ENCODE peak calls at places on chromosomes 4 and X, in five cellular contexts. V is brain microvascular endothelial cell, S is right lobe of liver, M is natural killer cell, E is H9. Z is an unnamed sample.

GRCh38 chr4:108868606-108869227 is 105.9 kb upstream of the ETNPPL start:
- DNase-seq in S (no peak), E (no peak), V (no peak), M (no peak), Z (no peak)

GRCh38 chrX:41759817-41760216 is 35.8 kb downstream of the GPR82 start:
- DNase-seq in M (no peak), V (peak), E (no peak), S (no peak), Z (no peak)

GRCh38 chrX:43827791-43828190 is 54.5 kb downstream of the MAOB start:
- DNase-seq in M (no peak), S (no peak), V (no peak), E (no peak), Z (no peak)

GRCh38 chr4:186760576-186760975 is 36.9 kb upstream of the FAT1 start:
- DNase-seq in V (peak), S (no peak), M (no peak), E (no peak), Z (no peak)

GRCh38 chrX:151973262-151973661 is 1.2 kb downstream of the GABRE start:
- DNase-seq in S (no peak), M (no peak), E (no peak), V (no peak), Z (no peak)

GRCh38 chr4:166594326-166594946 is 639.9 kb downstream of the SPOCK3 start:
- DNase-seq in E (peak), V (peak), S (no peak), M (no peak), Z (no peak)

GRCh38 chrX:122565952-122566351 is 618.1 kb upstream of the GRIA3 start:
- DNase-seq in S (no peak), M (no peak), V (peak), E (no peak), Z (no peak)

GRCh38 chr4:3451956-3452355 is 10.2 kb downstream of the HGFAC start:
- DNase-seq in V (peak), S (no peak), E (no peak), M (no peak), Z (no peak)

GRCh38 chr4:145825255-145825654 is 113.4 kb downstream of the ZNF827 start:
- DNase-seq in M (no peak), S (no peak), V (no peak), E (peak), Z (no peak)

GRCh38 chrX:110414679-110415439 is 56.2 kb downstream of the RTL9 start:
- DNase-seq in E (no peak), M (no peak), S (no peak), V (peak), Z (no peak)

GRCh38 chr4:5708829-5709680 is 696 bp upstream of the EVC2 start:
- DNase-seq in E (peak), V (no peak), M (no peak), S (no peak), Z (no peak)

GRCh38 chr4:110614981-110615365 is 7.9 kb downstream of the PITX2 start:
- DNase-seq in V (no peak), M (no peak), S (no peak), E (peak), Z (no peak)

GRCh38 chr4:155796031-155796430 is 37.2 kb downstream of the GUCY1B1 start:
- DNase-seq in E (peak), S (no peak), M (no peak), V (peak), Z (no peak)

GRCh38 chrX:29652484-29652883 is 562.9 kb upstream of the MAGEB2 start:
- DNase-seq in V (peak), E (no peak), M (no peak), S (no peak), Z (no peak)

GRCh38 chrX:102765217-102765616 is 44.7 kb downstream of the GPRASP3 start:
- DNase-seq in S (no peak), V (peak), M (no peak), E (no peak), Z (no peak)

GRCh38 chr4:166501941-166502382 is 628.9 kb downstream of the TLL1 start:
- DNase-seq in V (peak), M (no peak), E (peak), S (no peak), Z (no peak)

GRCh38 chrX:138711399-138712347 is at the start of gene FGF13:
- DNase-seq in S (peak), V (no peak), M (no peak), E (peak), Z (no peak)

GRCh38 chrX:132467029-132467428 is 21.8 kb downstream of the MBNL3 start:
- DNase-seq in S (no peak), V (no peak), M (no peak), E (no peak), Z (no peak)

GRCh38 chr4:92304636-92305035 is 870 bp downstream of the GRID2 start:
- DNase-seq in V (no peak), M (no peak), E (peak), S (no peak), Z (no peak)

GRCh38 chr4:2694691-2695090 is 61.4 kb downstream of the TNIP2 start:
- DNase-seq in S (no peak), V (peak), E (no peak), M (no peak), Z (no peak)

GRCh38 chr4:17284323-17285175 is 227.3 kb downstream of the QDPR start:
- DNase-seq in S (no peak), V (no peak), M (no peak), E (no peak), Z (no peak)

GRCh38 chr4:26140150-26140898 is 180.5 kb upstream of the RBPJ start:
- DNase-seq in M (no peak), S (no peak), V (peak), E (no peak), Z (no peak)

GRCh38 chr4:89803915-89804314 is 33.0 kb downstream of the SNCA start:
- DNase-seq in E (no peak), S (no peak), V (no peak), M (no peak), Z (no peak)

GRCh38 chr4:1364748-1365147 is 17.7 kb downstream of the UVSSA start:
- DNase-seq in E (no peak), S (no peak), V (no peak), M (no peak), Z (no peak)

GRCh38 chr4:156312261-156312847 is 358.7 kb upstream of the CTSO start:
- DNase-seq in E (no peak), M (no peak), S (no peak), V (peak), Z (no peak)

GRCh38 chrX:77731821-77732419 is 54.1 kb downstream of the ATRX start:
- DNase-seq in M (no peak), E (no peak), V (no peak), S (no peak), Z (no peak)

GRCh38 chr4:113292371-113293042 is 243.1 kb downstream of the ANK2 start:
- DNase-seq in M (no peak), E (peak), S (no peak), V (no peak), Z (no peak)

GRCh38 chrX:13647709-13648212 is 5.2 kb upstream of the TCEANC start:
- DNase-seq in V (peak), E (no peak), S (peak), M (peak), Z (no peak)

GRCh38 chrX:6095469-6095868 is 133.2 kb downstream of the NLGN4X start:
- DNase-seq in M (no peak), E (peak), V (no peak), S (no peak), Z (no peak)
- TF ChIP-seq CTCF in M (no peak), E (peak), V (peak), S (no peak), Z (no peak)

DNA sequence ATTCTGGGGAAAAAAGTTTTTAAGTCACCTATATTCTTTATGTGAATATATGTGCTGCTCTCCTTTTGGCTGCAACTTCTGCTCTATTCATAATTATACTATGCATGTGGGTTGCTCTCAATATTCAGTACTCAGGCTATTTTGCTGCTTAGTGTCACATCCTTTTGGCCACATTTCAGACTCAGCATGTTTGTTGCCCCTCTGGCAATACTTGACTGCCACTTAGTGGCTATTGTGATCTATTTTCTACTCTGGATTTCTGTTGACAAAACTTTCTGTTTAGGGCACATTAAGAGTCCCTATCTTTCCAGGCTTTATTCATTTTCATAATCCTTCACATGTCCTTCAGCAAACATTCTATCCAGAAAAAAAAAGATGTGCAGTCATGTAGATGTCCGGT is 15.8 kb upstream of the CT45A1 start:
- DNase-seq in V (no peak), E (no peak), S (no peak), M (no peak), Z (no peak)
- TF ChIP-seq CTCF in V (no peak), E (no peak), S (no peak), M (no peak), Z (no peak)

DNA sequence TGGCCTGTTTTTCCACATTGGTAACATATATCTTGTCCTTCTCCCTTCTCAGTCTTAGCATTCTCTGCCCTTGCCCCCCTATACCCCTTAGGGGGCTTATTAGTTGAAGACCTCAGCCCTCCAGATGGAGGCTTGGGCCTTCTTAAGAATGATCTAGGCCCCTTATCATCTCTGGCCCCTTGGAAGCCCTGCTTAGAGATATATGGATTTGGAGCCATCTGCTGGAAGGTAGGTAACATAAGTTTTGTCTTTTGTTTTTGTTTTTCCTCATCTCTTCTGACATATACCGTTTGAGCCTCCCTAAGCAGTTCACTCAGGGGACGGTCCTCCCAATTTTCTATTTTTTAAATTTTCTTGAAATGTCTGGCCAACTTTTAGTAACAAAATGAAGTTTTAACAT is 48.3 kb upstream of the NAP1L2 start:
- DNase-seq in M (no peak), E (no peak), S (no peak), V (no peak), Z (no peak)
- TF ChIP-seq CTCF in M (no peak), E (peak), S (peak), V (peak), Z (no peak)

DNA sequence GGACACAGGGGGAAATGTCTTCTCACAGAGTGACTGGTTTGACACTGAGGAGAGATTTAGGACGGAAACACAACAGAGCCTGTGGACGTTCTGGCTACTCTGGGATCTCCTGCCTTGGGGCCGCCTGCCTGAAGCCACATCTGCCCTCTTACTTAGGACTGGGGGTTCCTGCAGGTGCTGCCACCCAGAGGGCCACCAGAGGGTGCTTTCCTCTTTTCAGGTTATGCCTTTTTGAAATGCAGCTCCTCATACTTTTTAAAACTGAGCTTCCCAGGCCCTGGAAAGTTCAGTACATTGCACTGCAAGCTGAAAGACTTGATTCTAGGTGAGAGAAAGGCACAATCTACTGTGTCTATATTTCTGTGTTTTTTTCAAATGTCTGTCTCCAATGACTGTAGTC is 92.2 kb upstream of the PGRMC2 start:
- DNase-seq in V (peak), S (peak), E (peak), M (no peak), Z (no peak)
- TF ChIP-seq CTCF in V (peak), S (peak), E (peak), M (no peak), Z (no peak)

GRCh38 chrX:116198810-116199209 is 28.3 kb downstream of the AGTR2 start:
- DNase-seq in S (no peak), E (no peak), M (no peak), V (no peak), Z (no peak)
- TF ChIP-seq CTCF in S (peak), E (peak), M (no peak), V (peak), Z (no peak)

DNA sequence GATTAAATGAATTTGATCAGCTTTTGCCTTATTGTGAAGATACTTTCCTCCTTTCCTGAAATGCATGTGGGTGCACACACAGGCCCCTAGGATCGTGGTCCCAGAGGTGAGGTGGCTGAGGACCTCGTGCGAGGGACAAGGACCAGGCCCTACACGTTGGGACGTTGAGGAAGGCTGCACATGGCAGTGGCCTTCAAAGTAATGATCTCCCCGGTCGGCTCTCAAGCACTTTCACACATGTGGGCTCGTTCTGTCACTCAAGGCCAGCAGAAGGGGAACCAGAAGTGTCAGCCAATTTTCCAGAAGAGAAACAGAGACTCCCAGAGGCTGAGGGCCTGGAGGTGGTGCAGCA is 196.9 kb downstream of the AFAP1 start:
- DNase-seq in E (no peak), S (no peak), M (no peak), V (no peak), Z (no peak)
- TF ChIP-seq CTCF in E (no peak), S (no peak), M (no peak), V (no peak), Z (no peak)

GRCh38 chr4:10160280-10160856 is 43.8 kb upstream of the WDR1 start:
- DNase-seq in M (no peak), S (no peak), E (peak), V (peak), Z (no peak)
- TF ChIP-seq CTCF in M (no peak), S (peak), E (peak), V (peak), Z (no peak)

DNA sequence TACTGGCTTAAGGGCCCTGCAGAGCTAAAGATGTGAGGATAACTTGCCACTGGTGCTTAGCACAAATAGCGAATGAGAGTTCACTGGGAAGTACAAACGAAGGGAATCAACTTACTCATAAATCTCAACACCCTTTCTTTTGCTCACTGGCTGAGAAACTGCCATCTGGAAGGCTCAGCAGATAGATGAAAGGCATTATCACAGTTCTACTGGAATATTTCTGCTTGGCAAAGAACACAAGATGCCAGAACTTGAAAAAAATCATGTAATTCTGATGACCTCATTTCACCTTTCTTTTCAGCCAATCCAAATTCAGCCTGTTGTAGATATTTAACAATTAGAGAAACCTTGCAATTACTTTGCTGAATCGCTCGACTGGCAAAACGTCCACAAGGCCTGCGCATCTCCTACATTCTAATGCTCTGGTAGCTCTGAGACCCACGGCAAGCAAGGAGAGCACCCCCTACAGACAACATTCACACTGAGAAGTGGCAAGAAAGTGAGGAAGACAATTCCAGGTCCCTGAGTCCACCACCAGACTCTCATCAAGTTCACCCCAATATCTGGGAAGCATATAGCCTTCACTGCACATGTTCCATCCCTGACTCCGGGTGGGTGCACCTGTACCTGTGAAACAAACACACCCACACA is 27.5 kb downstream of the TSPAN5 start:
- DNase-seq in M (no peak), E (no peak), V (no peak), S (no peak), Z (no peak)
- TF ChIP-seq CTCF in M (no peak), E (peak), V (peak), S (no peak), Z (no peak)